ENCODE peak calls at places on chromosomes 11 and 22, in five cellular contexts. One of them, this sample, is unnamed.

GRCh38 chr11:56819916-56820315 is 71.4 kb upstream of the OR9G4 start:
- DNase-seq in stromal cell of bone marrow: no peak
- DNase-seq in AG04449: no peak
- DNase-seq in T-helper 9 cell: no peak
- DNase-seq in HCT116: no peak
- DNase-seq in this sample: no peak

GRCh38 chr11:9001736-9002135 is 2.1 kb downstream of the NRIP3 start:
- DNase-seq in HCT116: peak
- DNase-seq in T-helper 9 cell: no peak
- DNase-seq in stromal cell of bone marrow: peak
- DNase-seq in AG04449: peak
- DNase-seq in this sample: no peak

GRCh38 chr11:121722431-121723256 is 269.9 kb upstream of the SORL1-AS1 start:
- DNase-seq in AG04449: no peak
- DNase-seq in stromal cell of bone marrow: peak
- DNase-seq in T-helper 9 cell: no peak
- DNase-seq in HCT116: no peak
- DNase-seq in this sample: peak

GRCh38 chr22:47238886-47239860 is 476.7 kb downstream of the TBC1D22A start:
- DNase-seq in T-helper 9 cell: no peak
- DNase-seq in HCT116: no peak
- DNase-seq in AG04449: no peak
- DNase-seq in stromal cell of bone marrow: no peak
- DNase-seq in this sample: no peak

GRCh38 chr11:86814775-86815174 is 14.4 kb downstream of the PRSS23 start:
- DNase-seq in T-helper 9 cell: no peak
- DNase-seq in stromal cell of bone marrow: no peak
- DNase-seq in AG04449: peak
- DNase-seq in HCT116: no peak
- DNase-seq in this sample: no peak

GRCh38 chr22:48382197-48382596 is 1445.5 kb downstream of the BRD1 start:
- DNase-seq in T-helper 9 cell: no peak
- DNase-seq in AG04449: no peak
- DNase-seq in HCT116: no peak
- DNase-seq in stromal cell of bone marrow: no peak
- DNase-seq in this sample: no peak

GRCh38 chr11:115555336-115556090 is 51.3 kb upstream of the CADM1 start:
- DNase-seq in HCT116: no peak
- DNase-seq in AG04449: no peak
- DNase-seq in stromal cell of bone marrow: no peak
- DNase-seq in T-helper 9 cell: no peak
- DNase-seq in this sample: no peak

GRCh38 chr11:133993107-133993506 is 36.3 kb upstream of the IGSF9B start:
- DNase-seq in T-helper 9 cell: no peak
- DNase-seq in stromal cell of bone marrow: no peak
- DNase-seq in AG04449: no peak
- DNase-seq in HCT116: no peak
- DNase-seq in this sample: no peak

GRCh38 chr11:59358595-59358994 is at the start of gene OR5AN1:
- DNase-seq in HCT116: no peak
- DNase-seq in stromal cell of bone marrow: no peak
- DNase-seq in T-helper 9 cell: no peak
- DNase-seq in AG04449: no peak
- DNase-seq in this sample: no peak

GRCh38 chr11:91158901-91159537 is 936.2 kb upstream of the CHORDC1 start:
- DNase-seq in stromal cell of bone marrow: no peak
- DNase-seq in HCT116: no peak
- DNase-seq in T-helper 9 cell: no peak
- DNase-seq in AG04449: no peak
- DNase-seq in this sample: no peak

This sample was measured in retina.